ENCODE peak calls at places on chromosomes 4 and X, in seven cellular contexts. F is tibial artery; C is Right ventricle myocardium superior; H is upper lobe of left lung; O is activated T-helper 1 cell treated with anti-CD3 and anti-CD28 coated beads, Interleukin-12 subunit alpha, Interleukin-12 subunit beta, Interleukin-2, Interleukin-4 antibody, amounts not matched to agents 30 ng/mL and 10 ng/mL and 1 ng/mL, durations not matched to agents 14 hours and 24 hours and 36 hours; N is adrenal gland; S is transverse colon. I is an unnamed sample.

GRCh38 chr4:95426455-95426854 is 122.3 kb downstream of the UNC5C start:
- DNase-seq in F (no peak), C (no peak), H (no peak), O (no peak), N (no peak), S (no peak), I (no peak)

GRCh38 chrX:115491766-115492165 is 69.2 kb upstream of the PLS3 start:
- DNase-seq in F (no peak), C (no peak), H (no peak), O (no peak), N (no peak), S (no peak), I (no peak)

GRCh38 chrX:15143050-15143824 is 126.6 kb downstream of the ASB9 start:
- DNase-seq in F (no peak), C (peak; percentile 43), H (no peak), O (peak; percentile 11), N (peak; percentile 60), S (peak; percentile 66), I (no peak)

GRCh38 chr4:146981651-146982050 is 36.0 kb upstream of the TTC29 start:
- DNase-seq in F (no peak), C (no peak), H (no peak), O (no peak), N (no peak), S (no peak), I (no peak)

GRCh38 chr4:1575418-1576199 is 108.5 kb downstream of the FAM53A start:
- DNase-seq in F (no peak), C (peak; percentile 27), H (peak; percentile 48), O (no peak), N (no peak), S (no peak), I (no peak)

GRCh38 chr4:125714845-125715244 is 400.1 kb downstream of the FAT4 start:
- DNase-seq in F (no peak), C (no peak), H (no peak), O (no peak), N (no peak), S (no peak), I (no peak)

GRCh38 chr4:18980516-18981233 is 959.1 kb upstream of the LCORL start:
- DNase-seq in F (no peak), C (no peak), H (no peak), O (no peak), N (no peak), S (no peak), I (no peak)

GRCh38 chr4:148444296-148445070 is 2.3 kb upstream of the NR3C2 start:
- DNase-seq in F (peak; percentile 68), C (peak; percentile 48), H (peak; percentile 91), O (peak; percentile 2), N (peak; percentile 69), S (peak; percentile 40), I (no peak)

GRCh38 chrX:110415440-110416167 is 57.0 kb downstream of the RTL9 start:
- DNase-seq in F (no peak), C (no peak), H (no peak), O (no peak), N (no peak), S (no peak), I (no peak)

GRCh38 chr4:148163011-148163410 is 279.2 kb downstream of the NR3C2 start:
- DNase-seq in F (no peak), C (no peak), H (no peak), O (no peak), N (no peak), S (no peak), I (no peak)

GRCh38 chr4:186820371-186820990 is 96.8 kb upstream of the FAT1 start:
- DNase-seq in F (no peak), C (peak; percentile 67), H (no peak), O (no peak), N (peak; percentile 56), S (peak; percentile 68), I (no peak)

GRCh38 chrX:20639115-20639514 is 372.4 kb upstream of the RPS6KA3 start:
- DNase-seq in F (no peak), C (no peak), H (no peak), O (no peak), N (no peak), S (no peak), I (no peak)

GRCh38 chr4:153483432-153484418 is 17.6 kb downstream of the TMEM131L start:
- DNase-seq in F (no peak), C (no peak), H (no peak), O (no peak), N (no peak), S (no peak), I (no peak)

GRCh38 chr4:17475481-17475880 is 36.4 kb downstream of the QDPR start:
- DNase-seq in F (no peak), C (no peak), H (no peak), O (no peak), N (no peak), S (no peak), I (no peak)

GRCh38 chr4:20847124-20847747 is 147.0 kb downstream of the PACRGL start:
- DNase-seq in F (no peak), C (no peak), H (no peak), O (no peak), N (no peak), S (no peak), I (no peak)